ENCODE peak calls at places on chromosomes 11 and 22, in six cellular contexts. One of them, this sample, is unnamed.
A peak's percentile ranks its signal among the peaks of the same experiment; 100 is the strongest.

GRCh38 chr11:91837649-91838330 is 386.8 kb upstream of the FAT3 start:
- DNase-seq in ELR: no peak
- DNase-seq in stimulated activated CD4-positive, alpha-beta T cell treated with anti-CD3 and anti-CD28 coated beads, Interleukin-4, amount 100 ng/mL, for 48 hours: no peak
- DNase-seq in dermis microvascular lymphatic vessel endothelial cell: no peak
- DNase-seq in GM10248: no peak
- DNase-seq in Peyer's patch: no peak
- DNase-seq in this sample: no peak

GRCh38 chr11:76151561-76152085 is 54.7 kb downstream of the WNT11 start:
- DNase-seq in ELR: no peak
- DNase-seq in stimulated activated CD4-positive, alpha-beta T cell treated with anti-CD3 and anti-CD28 coated beads, Interleukin-4, amount 100 ng/mL, for 48 hours: no peak
- DNase-seq in dermis microvascular lymphatic vessel endothelial cell: no peak
- DNase-seq in GM10248: no peak
- DNase-seq in Peyer's patch: no peak
- DNase-seq in this sample: no peak

GRCh38 chr11:73143126-73143838 is 1.2 kb upstream of the FCHSD2 start:
- DNase-seq in ELR: peak; percentile 5
- DNase-seq in stimulated activated CD4-positive, alpha-beta T cell treated with anti-CD3 and anti-CD28 coated beads, Interleukin-4, amount 100 ng/mL, for 48 hours: no peak
- DNase-seq in dermis microvascular lymphatic vessel endothelial cell: peak; percentile 31
- DNase-seq in GM10248: no peak
- DNase-seq in Peyer's patch: no peak
- DNase-seq in this sample: peak; percentile 74

GRCh38 chr11:3905080-3905953 is 49.9 kb downstream of the STIM1 start:
- DNase-seq in ELR: peak; percentile 78
- DNase-seq in stimulated activated CD4-positive, alpha-beta T cell treated with anti-CD3 and anti-CD28 coated beads, Interleukin-4, amount 100 ng/mL, for 48 hours: peak; percentile 42
- DNase-seq in dermis microvascular lymphatic vessel endothelial cell: no peak
- DNase-seq in GM10248: peak; percentile 71
- DNase-seq in Peyer's patch: no peak
- DNase-seq in this sample: peak; percentile 98

GRCh38 chr11:680970-681369 is 14.1 kb downstream of the DEAF1 start:
- DNase-seq in ELR: no peak
- DNase-seq in stimulated activated CD4-positive, alpha-beta T cell treated with anti-CD3 and anti-CD28 coated beads, Interleukin-4, amount 100 ng/mL, for 48 hours: no peak
- DNase-seq in dermis microvascular lymphatic vessel endothelial cell: no peak
- DNase-seq in GM10248: no peak
- DNase-seq in Peyer's patch: no peak
- DNase-seq in this sample: no peak

GRCh38 chr11:67119577-67120391 is 721 bp downstream of the KDM2A start:
- DNase-seq in ELR: peak; percentile 49
- DNase-seq in stimulated activated CD4-positive, alpha-beta T cell treated with anti-CD3 and anti-CD28 coated beads, Interleukin-4, amount 100 ng/mL, for 48 hours: no peak
- DNase-seq in dermis microvascular lymphatic vessel endothelial cell: peak; percentile 25
- DNase-seq in GM10248: peak; percentile 37
- DNase-seq in Peyer's patch: peak; percentile 32
- DNase-seq in this sample: peak; percentile 26

GRCh38 chr11:84720706-84721402 is 906.3 kb downstream of the DLG2 start:
- DNase-seq in ELR: no peak
- DNase-seq in stimulated activated CD4-positive, alpha-beta T cell treated with anti-CD3 and anti-CD28 coated beads, Interleukin-4, amount 100 ng/mL, for 48 hours: no peak
- DNase-seq in dermis microvascular lymphatic vessel endothelial cell: no peak
- DNase-seq in GM10248: no peak
- DNase-seq in Peyer's patch: no peak
- DNase-seq in this sample: no peak

GRCh38 chr22:41290262-41291221 is 4.6 kb upstream of the RANGAP1 start:
- DNase-seq in ELR: peak; percentile 96
- DNase-seq in stimulated activated CD4-positive, alpha-beta T cell treated with anti-CD3 and anti-CD28 coated beads, Interleukin-4, amount 100 ng/mL, for 48 hours: no peak
- DNase-seq in dermis microvascular lymphatic vessel endothelial cell: peak; percentile 78
- DNase-seq in GM10248: no peak
- DNase-seq in Peyer's patch: no peak
- DNase-seq in this sample: peak; percentile 93

GRCh38 chr11:117009905-117010605 is 88.2 kb downstream of the SIK3 start:
- DNase-seq in ELR: no peak
- DNase-seq in stimulated activated CD4-positive, alpha-beta T cell treated with anti-CD3 and anti-CD28 coated beads, Interleukin-4, amount 100 ng/mL, for 48 hours: no peak
- DNase-seq in dermis microvascular lymphatic vessel endothelial cell: no peak
- DNase-seq in GM10248: no peak
- DNase-seq in Peyer's patch: no peak
- DNase-seq in this sample: no peak

GRCh38 chr11:70048279-70049024 is 29.7 kb upstream of the ANO1 start:
- DNase-seq in ELR: peak; percentile 20
- DNase-seq in stimulated activated CD4-positive, alpha-beta T cell treated with anti-CD3 and anti-CD28 coated beads, Interleukin-4, amount 100 ng/mL, for 48 hours: no peak
- DNase-seq in dermis microvascular lymphatic vessel endothelial cell: peak; percentile 11
- DNase-seq in GM10248: no peak
- DNase-seq in Peyer's patch: no peak
- DNase-seq in this sample: peak; percentile 7

GRCh38 chr11:80107415-80107814 is 666.6 kb upstream of the TENM4 start:
- DNase-seq in ELR: peak; percentile 33
- DNase-seq in stimulated activated CD4-positive, alpha-beta T cell treated with anti-CD3 and anti-CD28 coated beads, Interleukin-4, amount 100 ng/mL, for 48 hours: no peak
- DNase-seq in dermis microvascular lymphatic vessel endothelial cell: no peak
- DNase-seq in GM10248: no peak
- DNase-seq in Peyer's patch: no peak
- DNase-seq in this sample: peak; percentile 44

GRCh38 chr22:30920407-30920806 is 48.2 kb downstream of the MORC2 start:
- DNase-seq in ELR: peak; percentile 79
- DNase-seq in stimulated activated CD4-positive, alpha-beta T cell treated with anti-CD3 and anti-CD28 coated beads, Interleukin-4, amount 100 ng/mL, for 48 hours: peak; percentile 86
- DNase-seq in dermis microvascular lymphatic vessel endothelial cell: peak; percentile 68
- DNase-seq in GM10248: peak; percentile 84
- DNase-seq in Peyer's patch: peak; percentile 87
- DNase-seq in this sample: peak; percentile 62

GRCh38 chr11:117642396-117642795 is 154.6 kb downstream of the DSCAML1 start:
- DNase-seq in ELR: no peak
- DNase-seq in stimulated activated CD4-positive, alpha-beta T cell treated with anti-CD3 and anti-CD28 coated beads, Interleukin-4, amount 100 ng/mL, for 48 hours: no peak
- DNase-seq in dermis microvascular lymphatic vessel endothelial cell: no peak
- DNase-seq in GM10248: no peak
- DNase-seq in Peyer's patch: no peak
- DNase-seq in this sample: no peak

GRCh38 chr22:38696606-38697005 is 4.1 kb downstream of the JOSD1 start:
- DNase-seq in ELR: peak; percentile 95
- DNase-seq in stimulated activated CD4-positive, alpha-beta T cell treated with anti-CD3 and anti-CD28 coated beads, Interleukin-4, amount 100 ng/mL, for 48 hours: no peak
- DNase-seq in dermis microvascular lymphatic vessel endothelial cell: peak; percentile 95
- DNase-seq in GM10248: no peak
- DNase-seq in Peyer's patch: no peak
- DNase-seq in this sample: peak; percentile 87

GRCh38 chr22:41831828-41832552 is 915 bp upstream of the SREBF2 start:
- DNase-seq in ELR: peak; percentile 7
- DNase-seq in stimulated activated CD4-positive, alpha-beta T cell treated with anti-CD3 and anti-CD28 coated beads, Interleukin-4, amount 100 ng/mL, for 48 hours: no peak
- DNase-seq in dermis microvascular lymphatic vessel endothelial cell: no peak
- DNase-seq in GM10248: no peak
- DNase-seq in Peyer's patch: no peak
- DNase-seq in this sample: peak; percentile 22

GRCh38 chr11:2466869-2467694 is 22.3 kb downstream of the KCNQ1 start:
- DNase-seq in ELR: no peak
- DNase-seq in stimulated activated CD4-positive, alpha-beta T cell treated with anti-CD3 and anti-CD28 coated beads, Interleukin-4, amount 100 ng/mL, for 48 hours: no peak
- DNase-seq in dermis microvascular lymphatic vessel endothelial cell: no peak
- DNase-seq in GM10248: peak; percentile 64
- DNase-seq in Peyer's patch: peak; percentile 80
- DNase-seq in this sample: no peak

GRCh38 chr22:30327864-30328345 is 1.2 kb upstream of the TBC1D10A start:
- DNase-seq in ELR: peak; percentile 34
- DNase-seq in stimulated activated CD4-positive, alpha-beta T cell treated with anti-CD3 and anti-CD28 coated beads, Interleukin-4, amount 100 ng/mL, for 48 hours: no peak
- DNase-seq in dermis microvascular lymphatic vessel endothelial cell: no peak
- DNase-seq in GM10248: no peak
- DNase-seq in Peyer's patch: no peak
- DNase-seq in this sample: peak; percentile 52

GRCh38 chr11:95445746-95446333 is 214.8 kb upstream of the SESN3 start:
- DNase-seq in ELR: no peak
- DNase-seq in stimulated activated CD4-positive, alpha-beta T cell treated with anti-CD3 and anti-CD28 coated beads, Interleukin-4, amount 100 ng/mL, for 48 hours: no peak
- DNase-seq in dermis microvascular lymphatic vessel endothelial cell: no peak
- DNase-seq in GM10248: no peak
- DNase-seq in Peyer's patch: no peak
- DNase-seq in this sample: no peak

GRCh38 chr11:8068605-8069221 is 12.3 kb upstream of the TUB start:
- DNase-seq in ELR: peak; percentile 47
- DNase-seq in stimulated activated CD4-positive, alpha-beta T cell treated with anti-CD3 and anti-CD28 coated beads, Interleukin-4, amount 100 ng/mL, for 48 hours: no peak
- DNase-seq in dermis microvascular lymphatic vessel endothelial cell: peak; percentile 75
- DNase-seq in GM10248: no peak
- DNase-seq in Peyer's patch: peak; percentile 20
- DNase-seq in this sample: peak; percentile 82

GRCh38 chr22:20107951-20108756 is 7.8 kb upstream of the RANBP1 start:
- DNase-seq in ELR: no peak
- DNase-seq in stimulated activated CD4-positive, alpha-beta T cell treated with anti-CD3 and anti-CD28 coated beads, Interleukin-4, amount 100 ng/mL, for 48 hours: no peak
- DNase-seq in dermis microvascular lymphatic vessel endothelial cell: no peak
- DNase-seq in GM10248: no peak
- DNase-seq in Peyer's patch: no peak
- DNase-seq in this sample: no peak

GRCh38 chr11:10522921-10523320 is 18.1 kb downstream of the RNF141 start:
- DNase-seq in ELR: no peak
- DNase-seq in stimulated activated CD4-positive, alpha-beta T cell treated with anti-CD3 and anti-CD28 coated beads, Interleukin-4, amount 100 ng/mL, for 48 hours: no peak
- DNase-seq in dermis microvascular lymphatic vessel endothelial cell: no peak
- DNase-seq in GM10248: no peak
- DNase-seq in Peyer's patch: no peak
- DNase-seq in this sample: no peak

GRCh38 chr11:17230867-17231851 is 23.4 kb upstream of the PIK3C2A start:
- DNase-seq in ELR: no peak
- DNase-seq in stimulated activated CD4-positive, alpha-beta T cell treated with anti-CD3 and anti-CD28 coated beads, Interleukin-4, amount 100 ng/mL, for 48 hours: no peak
- DNase-seq in dermis microvascular lymphatic vessel endothelial cell: no peak
- DNase-seq in GM10248: no peak
- DNase-seq in Peyer's patch: no peak
- DNase-seq in this sample: no peak

GRCh38 chr11:40281055-40281580 is 1178.3 kb downstream of the LRRC4C start:
- DNase-seq in ELR: no peak
- DNase-seq in stimulated activated CD4-positive, alpha-beta T cell treated with anti-CD3 and anti-CD28 coated beads, Interleukin-4, amount 100 ng/mL, for 48 hours: no peak
- DNase-seq in dermis microvascular lymphatic vessel endothelial cell: no peak
- DNase-seq in GM10248: no peak
- DNase-seq in Peyer's patch: no peak
- DNase-seq in this sample: no peak

GRCh38 chr11:120293038-120293800 is 31.9 kb upstream of the TLCD5 start:
- DNase-seq in ELR: no peak
- DNase-seq in stimulated activated CD4-positive, alpha-beta T cell treated with anti-CD3 and anti-CD28 coated beads, Interleukin-4, amount 100 ng/mL, for 48 hours: no peak
- DNase-seq in dermis microvascular lymphatic vessel endothelial cell: no peak
- DNase-seq in GM10248: no peak
- DNase-seq in Peyer's patch: no peak
- DNase-seq in this sample: no peak

GRCh38 chr11:16607675-16608644 is 130.5 kb upstream of the C11orf58 start:
- DNase-seq in ELR: peak; percentile 8
- DNase-seq in stimulated activated CD4-positive, alpha-beta T cell treated with anti-CD3 and anti-CD28 coated beads, Interleukin-4, amount 100 ng/mL, for 48 hours: no peak
- DNase-seq in dermis microvascular lymphatic vessel endothelial cell: no peak
- DNase-seq in GM10248: peak; percentile 10
- DNase-seq in Peyer's patch: no peak
- DNase-seq in this sample: peak; percentile 81

GRCh38 chr22:45516923-45517675 is 14.4 kb downstream of the FBLN1 start:
- DNase-seq in ELR: no peak
- DNase-seq in stimulated activated CD4-positive, alpha-beta T cell treated with anti-CD3 and anti-CD28 coated beads, Interleukin-4, amount 100 ng/mL, for 48 hours: no peak
- DNase-seq in dermis microvascular lymphatic vessel endothelial cell: no peak
- DNase-seq in GM10248: no peak
- DNase-seq in Peyer's patch: no peak
- DNase-seq in this sample: peak; percentile 20

GRCh38 chr11:103327721-103328120 is 218.5 kb downstream of the DYNC2H1 start:
- DNase-seq in ELR: no peak
- DNase-seq in stimulated activated CD4-positive, alpha-beta T cell treated with anti-CD3 and anti-CD28 coated beads, Interleukin-4, amount 100 ng/mL, for 48 hours: no peak
- DNase-seq in dermis microvascular lymphatic vessel endothelial cell: no peak
- DNase-seq in GM10248: no peak
- DNase-seq in Peyer's patch: no peak
- DNase-seq in this sample: no peak